ENCODE peak calls at places on chromosome 12, in four cellular contexts. D is spleen; P is psoas muscle; J is CD4-positive, CD25-positive, alpha-beta regulatory T cell. G is an unnamed sample.
A peak's percentile ranks its signal among the peaks of the same experiment; 100 is the strongest.

GRCh38 chr12:48780381-48781025 is 8.4 kb downstream of the ADCY6 start:
- DNase-seq in J (no peak), P (no peak), D (no peak), G (no peak)

GRCh38 chr12:19970116-19970515 is 398.2 kb upstream of the PDE3A start:
- DNase-seq in D (no peak), J (no peak), P (no peak), G (no peak)

GRCh38 chr12:5073838-5074237 is 30.2 kb downstream of the KCNA5 start:
- DNase-seq in J (no peak), P (no peak), D (no peak), G (no peak)

GRCh38 chr12:16607895-16608294 is 1.9 kb upstream of the LMO3 start:
- DNase-seq in J (no peak), D (no peak), P (no peak), G (no peak)

GRCh38 chr12:22287776-22288621 is 46.5 kb downstream of the ST8SIA1 start:
- DNase-seq in P (no peak), J (peak; percentile 4), D (no peak), G (no peak)

GRCh38 chr12:114444422-114445279 is 38.7 kb upstream of the TBX5 start:
- DNase-seq in D (no peak), J (no peak), P (no peak), G (no peak)

GRCh38 chr12:67042697-67043131 is 226.4 kb upstream of the CAND1 start:
- DNase-seq in D (no peak), P (no peak), J (no peak), G (no peak)

GRCh38 chr12:93449277-93449676 is 7.5 kb upstream of the UBE2N start:
- DNase-seq in D (no peak), J (no peak), P (no peak), G (no peak)

GRCh38 chr12:18690653-18691052 is 47.2 kb downstream of the PLCZ1 start:
- DNase-seq in D (no peak), P (no peak), J (no peak), G (no peak)

GRCh38 chr12:9951026-9951652 is 19.0 kb upstream of the CLEC2A start:
- DNase-seq in J (peak; percentile 49), D (no peak), P (no peak), G (no peak)

GRCh38 chr12:104219908-104220404 is 4.4 kb downstream of the TXNRD1 start:
- DNase-seq in J (peak; percentile 13), D (no peak), P (no peak), G (peak; percentile 44)

GRCh38 chr12:126950266-126950665 is 1316.7 kb upstream of the TMEM132C start:
- DNase-seq in J (no peak), P (no peak), D (no peak), G (no peak)

GRCh38 chr12:104467346-104467837 is 10.6 kb downstream of the CHST11 start:
- DNase-seq in J (no peak), P (no peak), D (no peak), G (no peak)

GRCh38 chr12:50458606-50459005 is 46.2 kb upstream of the DIP2B start:
- DNase-seq in D (no peak), P (no peak), J (no peak), G (no peak)

GRCh38 chr12:30830751-30831150 is 76.0 kb upstream of the CAPRIN2 start:
- DNase-seq in D (no peak), P (no peak), J (no peak), G (no peak)

GRCh38 chr12:6752181-6752930 is 585 bp downstream of the MLF2 start:
- DNase-seq in P (no peak), D (no peak), J (peak; percentile 34), G (peak; percentile 47)

GRCh38 chr12:117279606-117280005 is 81.8 kb downstream of the NOS1 start:
- DNase-seq in P (no peak), J (no peak), D (no peak), G (no peak)

GRCh38 chr12:124493809-124494750 is 73.3 kb downstream of the NCOR2 start:
- DNase-seq in J (no peak), D (peak; percentile 87), P (peak; percentile 49), G (no peak)

GRCh38 chr12:29389295-29389919 is 8.4 kb upstream of the ERGIC2 start:
- DNase-seq in D (peak; percentile 80), J (no peak), P (no peak), G (no peak)

GRCh38 chr12:6083606-6084005 is 40.9 kb downstream of the VWF start:
- DNase-seq in D (peak; percentile 7), J (no peak), P (no peak), G (no peak)

GRCh38 chr12:109752117-109753053 is 38.8 kb downstream of the FAM222A start:
- DNase-seq in P (peak; percentile 22), D (peak; percentile 58), J (no peak), G (no peak)

GRCh38 chr12:63897931-63898330 is 53.4 kb downstream of the SRGAP1 start:
- DNase-seq in J (no peak), P (no peak), D (no peak), G (no peak)

GRCh38 chr12:41532072-41532471 is 344.0 kb downstream of the PDZRN4 start:
- DNase-seq in D (no peak), J (no peak), P (no peak), G (no peak)

GRCh38 chr12:122127839-122128238 is 46.2 kb downstream of the IL31 start:
- DNase-seq in P (no peak), D (no peak), J (no peak), G (no peak)

GRCh38 chr12:109147954-109148353 is 31.6 kb downstream of the ACACB start:
- DNase-seq in P (peak; percentile 65), D (no peak), J (no peak), G (peak; percentile 46)

GRCh38 chr12:50313256-50313931 is 30.1 kb upstream of the LIMA1 start:
- DNase-seq in J (no peak), D (no peak), P (no peak), G (no peak)

GRCh38 chr12:16610743-16611142 is 4.8 kb upstream of the LMO3 start:
- DNase-seq in J (no peak), D (no peak), P (no peak), G (no peak)

GRCh38 chr12:56387152-56387551 is 24.5 kb upstream of the APOF start:
- DNase-seq in J (no peak), P (no peak), D (no peak), G (no peak)

GRCh38 chr12:71871116-71871515 is 31.6 kb downstream of the TBC1D15 start:
- DNase-seq in P (no peak), D (no peak), J (no peak), G (no peak)

GRCh38 chr12:45415393-45415817 is 199.5 kb downstream of the ANO6 start:
- DNase-seq in P (peak; percentile 83), D (no peak), J (no peak), G (no peak)

GRCh38 chr12:71195338-71195896 is 37.6 kb upstream of the TSPAN8 start:
- DNase-seq in J (no peak), P (no peak), D (no peak), G (no peak)

GRCh38 chr12:53070901-53071492 is 8.2 kb downstream of the SPRYD3 start:
- DNase-seq in D (peak; percentile 66), P (peak; percentile 54), J (no peak), G (peak; percentile 28)

GRCh38 chr12:123741937-123742572 is 20.0 kb upstream of the DNAH10 start:
- DNase-seq in D (no peak), P (no peak), J (no peak), G (no peak)

GRCh38 chr12:52557481-52557880 is 4.5 kb upstream of the KRT71 start:
- DNase-seq in D (peak; percentile 34), J (no peak), P (no peak), G (no peak)

GRCh38 chr12:51639361-51639760 is 48.3 kb downstream of the SCN8A start:
- DNase-seq in P (no peak), D (no peak), J (no peak), G (no peak)

GRCh38 chr12:6548556-6549378 is 7.1 kb downstream of the IFFO1 start:
- DNase-seq in D (no peak), J (no peak), P (no peak), G (no peak)

GRCh38 chr12:71955946-71956345 is 17.3 kb downstream of the TPH2 start:
- DNase-seq in J (no peak), P (no peak), D (no peak), G (no peak)

GRCh38 chr12:70784042-70784668 is 136.4 kb downstream of the PTPRR start:
- DNase-seq in P (no peak), J (no peak), D (peak; percentile 71), G (no peak)

GRCh38 chr12:76915381-76916169 is 36.8 kb upstream of the CSRP2 start:
- DNase-seq in J (no peak), D (no peak), P (no peak), G (no peak)

GRCh38 chr12:76919388-76920181 is 40.8 kb upstream of the CSRP2 start:
- DNase-seq in P (no peak), D (no peak), J (no peak), G (no peak)

GRCh38 chr12:76920182-76921014 is 41.6 kb upstream of the CSRP2 start:
- DNase-seq in J (no peak), P (no peak), D (no peak), G (no peak)

GRCh38 chr12:76914102-76914859 is 35.5 kb upstream of the CSRP2 start:
- DNase-seq in D (no peak), J (no peak), P (no peak), G (no peak)

GRCh38 chr12:76916170-76916540 is 37.3 kb upstream of the CSRP2 start:
- DNase-seq in P (no peak), J (no peak), D (no peak), G (no peak)
- H3K27ac ChIP-seq in P (no peak overlapping the region), J (no peak overlapping the region), D (no peak overlapping the region), G (no peak overlapping the region)

GRCh38 chr12:57894577-57895292 is 46.6 kb upstream of the ATP23 start:
- DNase-seq in J (no peak), P (no peak), D (no peak), G (no peak)
- H3K27ac ChIP-seq in J (no peak overlapping the region), P (peak overlapping the region; percentile 94), D (peak overlapping the region; percentile 88), G (peak overlapping the region; percentile 93)

GRCh38 chr12:107791465-107792089 is 17.1 kb downstream of the ASCL4 start:
- DNase-seq in J (no peak), D (no peak), P (no peak), G (no peak)

GRCh38 chr12:107783406-107784376 is 9.2 kb downstream of the ASCL4 start:
- DNase-seq in J (no peak), P (no peak), D (no peak), G (no peak)

GRCh38 chr12:107788690-107789458 is 14.4 kb downstream of the ASCL4 start:
- DNase-seq in D (no peak), J (no peak), P (no peak), G (no peak)

DNA sequence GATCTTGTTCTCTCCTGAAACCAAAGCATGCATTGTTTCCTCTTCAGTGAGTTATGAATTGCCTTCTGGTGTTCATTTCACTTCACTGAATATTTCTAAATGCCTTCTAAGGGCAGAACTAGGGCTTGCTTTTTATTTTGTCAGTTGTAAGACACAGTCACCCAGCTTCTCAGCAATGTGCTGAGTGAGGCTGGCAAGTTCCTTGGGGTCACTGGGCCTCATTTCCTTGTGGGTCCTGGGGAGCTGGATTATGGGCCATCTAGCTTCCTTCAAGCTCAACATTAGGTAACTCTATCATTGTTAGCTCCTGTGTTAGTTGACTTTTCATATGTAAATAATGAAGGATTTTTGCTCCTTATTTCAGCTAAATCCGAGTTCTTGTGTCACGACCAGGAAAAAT is 13.8 kb downstream of the ASCL4 start:
- DNase-seq in J (no peak), D (no peak), P (no peak), G (no peak)
- H3K27ac ChIP-seq in J (no peak overlapping the region), D (no peak overlapping the region), P (no peak overlapping the region), G (no peak overlapping the region)

GRCh38 chr12:12483438-12483837 is 79.2 kb downstream of the DUSP16 start:
- DNase-seq in P (no peak), J (peak; percentile 40), D (no peak), G (no peak)
- H3K27ac ChIP-seq in P (no peak overlapping the region), J (peak overlapping the region; percentile 97), D (peak overlapping the region; percentile 82), G (peak overlapping the region; percentile 22)